ENCODE peak calls at places on chromosomes 7 and 10, in four cellular contexts. M, Y, Q and O are unnamed samples.
A peak's percentile ranks its signal among the peaks of the same experiment; 100 is the strongest.

GRCh38 chr10:47401210-47401609 is 17.1 kb upstream of the ZNF488 start:
- DNase-seq in M (no peak), Y (no peak), Q (no peak), O (peak; percentile 56)

GRCh38 chr10:47253030-47253637 is 46.9 kb upstream of the GDF10 start:
- DNase-seq in M (no peak), Y (no peak), Q (no peak), O (no peak)

GRCh38 chr7:66859794-66860645 is 61.0 kb upstream of the TMEM248 start:
- DNase-seq in M (peak; percentile 46), Y (peak; percentile 42), Q (peak; percentile 63), O (no peak)

GRCh38 chr10:404341-404740 is 269.1 kb downstream of the ZMYND11 start:
- DNase-seq in M (no peak), Y (peak; percentile 93), Q (no peak), O (peak; percentile 77)

GRCh38 chr10:5537684-5538083 is 12.9 kb downstream of the CALML3 start:
- DNase-seq in M (no peak), Y (no peak), Q (no peak), O (no peak)

GRCh38 chr10:113743594-113743993 is 7.9 kb upstream of the PLEKHS1 start:
- DNase-seq in M (no peak), Y (no peak), Q (no peak), O (no peak)

GRCh38 chr10:100340948-100341847 is 5.8 kb upstream of the SCD start:
- DNase-seq in M (no peak), Y (no peak), Q (no peak), O (no peak)

GRCh38 chr7:27586825-27587224 is 75.9 kb downstream of the HIBADH start:
- DNase-seq in M (peak; percentile 33), Y (no peak), Q (no peak), O (no peak)

GRCh38 chr10:6173203-6173602 is 29.5 kb upstream of the PFKFB3 start:
- DNase-seq in M (peak; percentile 63), Y (no peak), Q (peak; percentile 37), O (no peak)

GRCh38 chr7:77536413-77537135 is 521 bp upstream of the PTPN12 start:
- DNase-seq in M (peak; percentile 98), Y (peak; percentile 93), Q (peak; percentile 99), O (peak; percentile 97)

GRCh38 chr10:119408969-119409371 is 133.5 kb downstream of the RGS10 start:
- DNase-seq in M (no peak), Y (peak; percentile 60), Q (no peak), O (peak; percentile 86)
- H2BK5ac ChIP-seq in M (no peak overlapping the region), Y (peak overlapping the region; percentile 75), Q (no peak overlapping the region), O (no peak overlapping the region)

GRCh38 chr10:75406158-75407065 is 4.8 kb upstream of the ZNF503 start:
- DNase-seq in M (peak; percentile 38), Y (no peak), Q (peak; percentile 14), O (no peak)
- H2BK5ac ChIP-seq in M (no peak overlapping the region), Y (no peak overlapping the region), Q (no peak overlapping the region), O (no peak overlapping the region)

GRCh38 chr10:124056337-124056980 is 36.9 kb downstream of the CHST15 start:
- DNase-seq in M (no peak), Y (no peak), Q (no peak), O (no peak)

GRCh38 chr10:124052561-124052960 is 40.8 kb downstream of the CHST15 start:
- DNase-seq in M (no peak), Y (no peak), Q (no peak), O (no peak)

GRCh38 chr10:124050021-124051015 is 43.1 kb downstream of the CHST15 start:
- DNase-seq in M (no peak), Y (no peak), Q (no peak), O (no peak)

GRCh38 chr10:124057580-124057979 is 35.8 kb downstream of the CHST15 start:
- DNase-seq in M (no peak), Y (no peak), Q (no peak), O (no peak)

GRCh38 chr10:124053971-124054370 is 39.4 kb downstream of the CHST15 start:
- DNase-seq in M (no peak), Y (no peak), Q (peak; percentile 18), O (no peak)
- H2BK5ac ChIP-seq in M (no peak overlapping the region), Y (no peak overlapping the region), Q (no peak overlapping the region), O (no peak overlapping the region)

DNA sequence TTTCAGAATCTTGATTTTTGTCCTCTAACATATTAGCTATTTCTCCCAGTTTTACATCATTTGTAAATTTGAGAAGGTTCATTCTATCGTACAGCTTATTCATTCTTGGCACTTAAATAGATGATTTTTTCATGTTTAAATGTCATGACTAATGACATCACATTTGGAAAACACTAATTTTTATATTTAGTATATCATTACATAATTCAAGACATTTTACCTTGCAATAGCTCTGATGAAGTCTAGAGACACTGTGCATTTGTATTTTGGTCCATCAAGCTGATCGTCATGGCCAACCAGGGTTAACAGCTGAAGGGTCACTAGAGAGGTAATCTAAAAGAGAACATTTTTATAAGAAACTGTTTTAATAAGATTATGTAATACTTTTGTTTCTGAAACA is 71.3 kb downstream of the ORC5 start:
- DNase-seq in M (no peak), Y (no peak), Q (no peak), O (no peak)
- H2BK5ac ChIP-seq in M (no peak overlapping the region), Y (no peak overlapping the region), Q (no peak overlapping the region), O (no peak overlapping the region)